ENCODE peak calls at places on chromosome 18, in four cellular contexts. J is Peyer's patch, A is cardiac muscle cell, U is tibial artery. Y is an unnamed sample.

GRCh38 chr18:11393486-11393885 is 215.9 kb upstream of the SLC35G4 start:
- DNase-seq in A (peak; percentile 57), U (no peak), J (no peak), Y (no peak)

GRCh38 chr18:394997-395383 is 105.5 kb downstream of the COLEC12 start:
- DNase-seq in U (no peak), J (no peak), A (peak; percentile 93), Y (no peak)

GRCh38 chr18:62715829-62716678 is 713 bp downstream of the PHLPP1 start:
- DNase-seq in U (peak; percentile 38), J (peak; percentile 65), A (peak; percentile 72), Y (peak; percentile 83)

GRCh38 chr18:75358928-75359327 is 68.6 kb downstream of the SMIM21 start:
- DNase-seq in A (no peak), U (no peak), J (no peak), Y (no peak)

GRCh38 chr18:3625717-3626091 is 175.7 kb downstream of the TGIF1 start:
- DNase-seq in A (no peak), U (no peak), J (no peak), Y (no peak)

GRCh38 chr18:45441110-45441842 is 174.0 kb upstream of the SLC14A2 start:
- DNase-seq in J (no peak), U (no peak), A (no peak), Y (no peak)

GRCh38 chr18:58638446-58638845 is 9.6 kb upstream of the ALPK2 start:
- DNase-seq in A (no peak), U (no peak), J (no peak), Y (no peak)

GRCh38 chr18:10304853-10305252 is 149.6 kb upstream of the APCDD1 start:
- DNase-seq in U (peak; percentile 72), A (peak; percentile 83), J (no peak), Y (no peak)

GRCh38 chr18:77234504-77235365 is 14.9 kb upstream of the GALR1 start:
- DNase-seq in A (no peak), U (no peak), J (no peak), Y (no peak)

GRCh38 chr18:62900132-62900883 is 185.0 kb downstream of the PHLPP1 start:
- DNase-seq in U (no peak), A (no peak), J (no peak), Y (no peak)

GRCh38 chr18:40917096-40917495 is 1037.9 kb upstream of the PIK3C3 start:
- DNase-seq in J (no peak), U (no peak), A (no peak), Y (no peak)

GRCh38 chr18:36634573-36635216 is 194.1 kb downstream of the TPGS2 start:
- DNase-seq in U (no peak), J (no peak), A (no peak), Y (no peak)

GRCh38 chr18:29892960-29893558 is 1149.5 kb downstream of the DSC3 start:
- DNase-seq in J (no peak), A (peak; percentile 25), U (no peak), Y (no peak)

GRCh38 chr18:41992698-41993097 is 37.7 kb downstream of the PIK3C3 start:
- DNase-seq in U (no peak), A (no peak), J (no peak), Y (no peak)

GRCh38 chr18:75199327-75199726 is 9.6 kb downstream of the PTGR3 start:
- DNase-seq in A (peak; percentile 11), J (no peak), U (no peak), Y (no peak)

GRCh38 chr18:27685807-27686412 is 491.0 kb downstream of the CDH2 start:
- DNase-seq in J (no peak), U (no peak), A (peak; percentile 72), Y (no peak)

GRCh38 chr18:45456076-45457066 is 158.9 kb upstream of the SLC14A2 start:
- DNase-seq in J (peak; percentile 47), A (no peak), U (peak; percentile 51), Y (no peak)

GRCh38 chr18:62347091-62347506 is 22.0 kb downstream of the TNFRSF11A start:
- DNase-seq in J (no peak), U (no peak), A (no peak), Y (no peak)

GRCh38 chr18:77131652-77132368 is 773 bp downstream of the MBP start:
- DNase-seq in U (peak; percentile 64), A (peak; percentile 36), J (peak; percentile 60), Y (peak; percentile 81)

GRCh38 chr18:435940-436339 is 64.6 kb downstream of the COLEC12 start:
- DNase-seq in A (no peak), U (no peak), J (no peak), Y (no peak)

GRCh38 chr18:79139206-79139605 is 70.0 kb downstream of the ATP9B start:
- DNase-seq in A (no peak), J (no peak), U (no peak), Y (no peak)

GRCh38 chr18:34942276-34942675 is 98.9 kb upstream of the MAPRE2 start:
- DNase-seq in J (no peak), A (no peak), U (no peak), Y (no peak)

GRCh38 chr18:43277164-43277600 is at the start of gene SYT4:
- DNase-seq in A (peak; percentile 79), U (no peak), J (no peak), Y (no peak)

GRCh38 chr18:7946724-7947377 is 379.7 kb downstream of the PTPRM start:
- DNase-seq in U (no peak), J (no peak), A (peak; percentile 91), Y (no peak)

GRCh38 chr18:33761363-33761762 is 183.3 kb downstream of the ASXL3 start:
- DNase-seq in A (peak; percentile 40), J (no peak), U (peak; percentile 20), Y (no peak)

GRCh38 chr18:21031845-21032244 is 79.8 kb downstream of the ROCK1 start:
- DNase-seq in U (no peak), J (no peak), A (no peak), Y (no peak)

DNA sequence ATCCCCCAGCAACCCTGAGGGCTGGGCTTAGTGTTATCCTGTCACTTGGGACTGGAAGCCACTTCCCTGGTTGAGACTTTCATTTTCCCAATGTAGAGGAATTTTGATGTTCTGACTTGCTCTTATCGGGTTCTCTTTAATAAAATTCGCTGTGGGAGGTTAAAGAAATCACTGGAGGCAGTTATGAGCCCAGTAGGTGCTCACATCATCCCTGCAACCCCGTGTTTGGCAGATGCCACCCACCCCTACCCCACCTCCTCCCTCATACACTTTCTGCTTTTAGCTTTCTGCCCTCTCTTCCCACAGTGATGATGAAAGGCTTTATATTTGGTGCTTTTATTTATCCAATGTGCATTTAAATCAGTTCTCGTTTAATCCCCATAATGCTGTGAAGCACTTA is 106.6 kb downstream of the MAPK4 start:
- DNase-seq in J (no peak), A (no peak), U (no peak), Y (no peak)
- TF ChIP-seq CTCF in J (no peak), A (no peak), U (no peak), Y (no peak)

DNA sequence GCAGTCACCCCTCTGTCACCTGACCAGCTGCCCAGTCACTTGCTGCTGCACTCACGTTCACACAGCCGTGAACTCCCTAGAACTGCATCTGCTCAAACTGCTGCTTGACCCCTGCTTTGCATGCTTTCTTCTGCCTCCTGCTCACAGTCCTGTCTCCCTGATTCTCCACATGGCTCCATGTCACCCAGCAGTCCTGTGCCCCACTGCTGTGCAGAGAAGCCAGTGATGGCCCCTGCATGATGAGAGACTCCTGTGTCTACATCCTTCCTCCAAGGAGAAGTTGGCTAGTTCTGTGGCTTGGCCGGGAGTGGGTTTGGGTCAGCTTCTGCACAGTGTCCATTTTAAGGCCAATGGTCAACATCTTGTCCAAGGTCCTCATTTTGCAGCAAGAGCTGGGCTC is 198.0 kb downstream of the CTIF start:
- DNase-seq in J (no peak), A (no peak), U (no peak), Y (no peak)
- TF ChIP-seq CTCF in J (no peak), A (no peak), U (no peak), Y (no peak)

GRCh38 chr18:60676807-60677206 is 304.2 kb upstream of the MC4R start:
- DNase-seq in J (no peak), U (no peak), A (no peak), Y (no peak)
- TF ChIP-seq CTCF in J (no peak), U (no peak), A (no peak), Y (no peak)

DNA sequence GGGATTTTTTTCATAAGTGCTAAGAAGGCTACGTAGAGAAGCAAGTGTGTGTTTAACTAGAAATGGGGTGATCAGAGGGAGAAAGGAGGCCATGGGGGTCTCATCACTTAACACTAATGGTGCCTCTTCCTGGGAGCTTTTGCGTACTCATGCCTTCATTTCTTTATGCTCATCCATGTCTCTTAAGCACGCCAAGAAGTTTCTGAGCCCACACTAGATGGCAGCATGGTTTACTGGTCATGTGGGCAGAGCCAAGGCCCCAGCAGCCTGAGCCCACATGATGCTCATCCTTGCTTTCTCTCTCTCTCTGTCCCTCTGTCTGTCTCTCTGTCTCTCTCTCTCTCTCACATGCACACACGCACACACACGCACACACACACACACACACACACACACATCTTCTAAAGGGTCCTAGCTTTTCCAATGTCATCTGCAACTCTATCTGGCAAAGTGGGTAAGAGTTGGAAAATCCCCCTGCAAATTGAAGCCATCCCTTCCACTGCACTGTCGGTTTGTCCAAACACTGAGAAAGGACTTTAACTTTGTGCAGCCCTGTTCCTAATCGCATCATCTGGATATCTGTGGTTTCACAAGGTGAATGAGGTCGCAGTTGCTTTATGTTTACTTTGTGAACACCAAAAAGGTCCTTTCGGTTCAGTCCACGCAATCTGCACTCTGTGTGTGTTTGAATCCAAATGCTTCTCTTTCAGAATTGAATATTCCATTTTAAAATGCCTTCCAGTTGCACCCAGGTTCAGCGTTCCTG is 137.2 kb upstream of the CCDC68 start:
- DNase-seq in A (peak; percentile 83), U (peak; percentile 32), J (peak; percentile 47), Y (no peak)
- TF ChIP-seq CTCF in A (peak; percentile 58), U (peak; percentile 12), J (peak; percentile 11), Y (no peak)

DNA sequence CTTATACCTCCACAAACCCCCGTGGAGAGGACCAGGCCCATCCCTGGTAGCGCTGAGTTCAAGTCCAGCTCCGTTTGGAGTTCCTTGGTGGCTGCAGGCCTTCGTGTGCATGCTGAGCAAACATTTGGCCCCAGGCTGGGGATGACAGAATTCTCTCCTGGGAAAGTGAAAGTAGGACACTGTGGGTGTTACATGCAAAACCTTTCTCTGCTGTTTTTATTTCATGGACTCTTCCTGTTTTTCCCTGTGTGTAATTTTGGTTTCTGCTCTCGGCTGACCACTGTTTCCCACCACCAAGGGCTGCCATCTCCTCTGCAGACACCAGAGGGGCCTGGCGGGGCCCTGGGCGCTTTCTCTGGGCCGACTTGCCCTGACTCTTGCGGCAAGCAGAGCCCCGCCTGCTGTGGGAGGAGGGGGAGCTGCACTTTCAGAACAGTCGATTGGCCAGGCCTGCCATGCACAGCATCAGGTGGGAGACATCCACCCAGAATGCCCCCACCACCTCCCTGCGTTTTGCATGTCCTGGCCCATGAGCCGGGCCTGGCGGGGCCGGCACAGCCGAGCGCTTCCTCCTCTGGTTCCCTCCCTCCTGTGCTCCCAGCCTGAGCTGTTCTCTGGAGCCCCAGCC is 102.4 kb downstream of the CABLES1 start:
- DNase-seq in J (peak; percentile 35), U (peak; percentile 71), A (peak; percentile 69), Y (peak; percentile 89)
- TF ChIP-seq CTCF in J (peak; percentile 26), U (peak; percentile 43), A (peak; percentile 51), Y (no peak)

GRCh38 chr18:72086421-72086820 is 457.7 kb downstream of the CBLN2 start:
- DNase-seq in A (peak; percentile 29), U (no peak), J (no peak), Y (no peak)
- TF ChIP-seq CTCF in A (peak; percentile 39), U (peak; percentile 18), J (no peak), Y (no peak)